ENCODE peak calls at places on chromosomes 1 and 21, in six cellular contexts. One of them, this sample, is unnamed.

GRCh38 chr1:240280560-240281322 is 189.1 kb downstream of the FMN2 start:
- DNase-seq in esophagus squamous epithelium: no peak
- DNase-seq in psoas muscle: no peak
- DNase-seq in SJSA1: no peak
- DNase-seq in stomach: no peak
- DNase-seq in lung: no peak
- DNase-seq in this sample: no peak

GRCh38 chr21:29829514-29830255 is 110.1 kb downstream of the GRIK1 start:
- DNase-seq in lung: no peak
- DNase-seq in esophagus squamous epithelium: no peak
- DNase-seq in SJSA1: no peak
- DNase-seq in psoas muscle: no peak
- DNase-seq in stomach: no peak
- DNase-seq in this sample: no peak

GRCh38 chr1:89927478-89927877 is 67.4 kb upstream of the ZNF326 start:
- DNase-seq in SJSA1: no peak
- DNase-seq in stomach: no peak
- DNase-seq in esophagus squamous epithelium: no peak
- DNase-seq in psoas muscle: no peak
- DNase-seq in lung: no peak
- DNase-seq in this sample: no peak

GRCh38 chr1:181458419-181458818 is 24.9 kb upstream of the CACNA1E start:
- DNase-seq in SJSA1: no peak
- DNase-seq in esophagus squamous epithelium: no peak
- DNase-seq in stomach: no peak
- DNase-seq in lung: no peak
- DNase-seq in psoas muscle: no peak
- DNase-seq in this sample: no peak

GRCh38 chr1:153513023-153513422 is 22.8 kb downstream of the S100A6 start:
- DNase-seq in SJSA1: no peak
- DNase-seq in psoas muscle: no peak
- DNase-seq in lung: no peak
- DNase-seq in stomach: no peak
- DNase-seq in esophagus squamous epithelium: no peak
- DNase-seq in this sample: no peak

GRCh38 chr1:212699839-212700596 is at the start of gene BATF3:
- DNase-seq in SJSA1: peak; percentile 47
- DNase-seq in psoas muscle: peak; percentile 69
- DNase-seq in lung: peak; percentile 48
- DNase-seq in stomach: peak; percentile 37
- DNase-seq in esophagus squamous epithelium: no peak
- DNase-seq in this sample: peak; percentile 66

GRCh38 chr1:64844609-64845008 is 99.7 kb downstream of the RAVER2 start:
- DNase-seq in stomach: no peak
- DNase-seq in SJSA1: no peak
- DNase-seq in esophagus squamous epithelium: no peak
- DNase-seq in lung: no peak
- DNase-seq in psoas muscle: no peak
- DNase-seq in this sample: no peak

GRCh38 chr21:36708512-36709029 is 9.7 kb downstream of the SIM2 start:
- DNase-seq in lung: no peak
- DNase-seq in psoas muscle: no peak
- DNase-seq in esophagus squamous epithelium: no peak
- DNase-seq in SJSA1: no peak
- DNase-seq in stomach: peak; percentile 24
- DNase-seq in this sample: no peak

GRCh38 chr1:229284887-229285286 is 14.0 kb downstream of the RAB4A start:
- DNase-seq in lung: no peak
- DNase-seq in psoas muscle: no peak
- DNase-seq in stomach: no peak
- DNase-seq in esophagus squamous epithelium: no peak
- DNase-seq in SJSA1: no peak
- DNase-seq in this sample: no peak

GRCh38 chr1:7403265-7404045 is 367.6 kb upstream of the VAMP3 start:
- DNase-seq in stomach: peak; percentile 19
- DNase-seq in psoas muscle: no peak
- DNase-seq in SJSA1: no peak
- DNase-seq in esophagus squamous epithelium: no peak
- DNase-seq in lung: peak; percentile 17
- DNase-seq in this sample: no peak

GRCh38 chr1:155981266-155982088 is 3.1 kb upstream of the ARHGEF2 start:
- DNase-seq in SJSA1: no peak
- DNase-seq in esophagus squamous epithelium: no peak
- DNase-seq in lung: peak; percentile 61
- DNase-seq in stomach: no peak
- DNase-seq in psoas muscle: no peak
- DNase-seq in this sample: no peak

GRCh38 chr1:233277637-233278413 is 17.7 kb downstream of the PCNX2 start:
- DNase-seq in stomach: no peak
- DNase-seq in psoas muscle: no peak
- DNase-seq in lung: no peak
- DNase-seq in SJSA1: no peak
- DNase-seq in esophagus squamous epithelium: no peak
- DNase-seq in this sample: no peak

GRCh38 chr21:15144026-15144425 is 79.2 kb upstream of the NRIP1 start:
- DNase-seq in lung: no peak
- DNase-seq in psoas muscle: no peak
- DNase-seq in stomach: no peak
- DNase-seq in SJSA1: no peak
- DNase-seq in esophagus squamous epithelium: no peak
- DNase-seq in this sample: no peak

GRCh38 chr1:156368889-156369684 is at the start of gene RHBG:
- DNase-seq in SJSA1: no peak
- DNase-seq in esophagus squamous epithelium: no peak
- DNase-seq in psoas muscle: no peak
- DNase-seq in lung: peak; percentile 56
- DNase-seq in stomach: peak; percentile 84
- DNase-seq in this sample: peak; percentile 35

DNA sequence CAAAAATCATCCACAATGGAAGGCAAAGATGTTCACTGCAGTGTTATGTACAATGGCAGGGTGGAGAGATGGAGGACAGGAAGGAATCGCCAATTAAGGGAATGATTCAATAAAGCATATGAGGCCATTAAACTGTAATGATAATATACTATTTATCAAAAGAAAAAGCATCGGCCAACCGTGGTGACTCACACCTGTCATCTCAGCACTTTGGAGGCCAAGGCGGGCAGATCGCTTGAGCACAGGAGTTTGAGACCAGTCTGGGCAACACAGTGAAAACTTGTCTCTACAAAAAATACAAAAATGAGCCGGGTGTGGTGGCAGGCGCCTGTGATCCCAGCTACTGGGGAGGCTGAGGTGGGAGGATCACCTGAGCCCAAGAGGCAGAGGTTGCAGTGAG is 89.1 kb downstream of the SSBP3 start:
- DNase-seq in psoas muscle: no peak
- DNase-seq in lung: no peak
- DNase-seq in SJSA1: no peak
- DNase-seq in esophagus squamous epithelium: no peak
- DNase-seq in stomach: no peak
- DNase-seq in this sample: no peak
- H3K27ac ChIP-seq in psoas muscle: no peak overlapping the region
- H3K27ac ChIP-seq in lung: no peak overlapping the region
- H3K27ac ChIP-seq in SJSA1: no peak overlapping the region
- H3K27ac ChIP-seq in esophagus squamous epithelium: no peak overlapping the region
- H3K27ac ChIP-seq in stomach: no peak overlapping the region
- H3K27ac ChIP-seq in this sample: no peak overlapping the region

GRCh38 chr1:115671176-115672062 is 29.6 kb downstream of the VANGL1 start:
- DNase-seq in psoas muscle: no peak
- DNase-seq in stomach: no peak
- DNase-seq in esophagus squamous epithelium: no peak
- DNase-seq in SJSA1: no peak
- DNase-seq in lung: no peak
- DNase-seq in this sample: no peak

GRCh38 chr1:115672224-115673009 is 30.6 kb downstream of the VANGL1 start:
- DNase-seq in esophagus squamous epithelium: no peak
- DNase-seq in lung: no peak
- DNase-seq in SJSA1: no peak
- DNase-seq in stomach: no peak
- DNase-seq in psoas muscle: no peak
- DNase-seq in this sample: no peak

GRCh38 chr1:115669002-115669673 is 27.4 kb downstream of the VANGL1 start:
- DNase-seq in SJSA1: peak; percentile 42
- DNase-seq in esophagus squamous epithelium: no peak
- DNase-seq in stomach: no peak
- DNase-seq in lung: no peak
- DNase-seq in psoas muscle: no peak
- DNase-seq in this sample: no peak

GRCh38 chr1:115669886-115670285 is 28.1 kb downstream of the VANGL1 start:
- DNase-seq in stomach: no peak
- DNase-seq in SJSA1: no peak
- DNase-seq in lung: no peak
- DNase-seq in esophagus squamous epithelium: no peak
- DNase-seq in psoas muscle: no peak
- DNase-seq in this sample: no peak

DNA sequence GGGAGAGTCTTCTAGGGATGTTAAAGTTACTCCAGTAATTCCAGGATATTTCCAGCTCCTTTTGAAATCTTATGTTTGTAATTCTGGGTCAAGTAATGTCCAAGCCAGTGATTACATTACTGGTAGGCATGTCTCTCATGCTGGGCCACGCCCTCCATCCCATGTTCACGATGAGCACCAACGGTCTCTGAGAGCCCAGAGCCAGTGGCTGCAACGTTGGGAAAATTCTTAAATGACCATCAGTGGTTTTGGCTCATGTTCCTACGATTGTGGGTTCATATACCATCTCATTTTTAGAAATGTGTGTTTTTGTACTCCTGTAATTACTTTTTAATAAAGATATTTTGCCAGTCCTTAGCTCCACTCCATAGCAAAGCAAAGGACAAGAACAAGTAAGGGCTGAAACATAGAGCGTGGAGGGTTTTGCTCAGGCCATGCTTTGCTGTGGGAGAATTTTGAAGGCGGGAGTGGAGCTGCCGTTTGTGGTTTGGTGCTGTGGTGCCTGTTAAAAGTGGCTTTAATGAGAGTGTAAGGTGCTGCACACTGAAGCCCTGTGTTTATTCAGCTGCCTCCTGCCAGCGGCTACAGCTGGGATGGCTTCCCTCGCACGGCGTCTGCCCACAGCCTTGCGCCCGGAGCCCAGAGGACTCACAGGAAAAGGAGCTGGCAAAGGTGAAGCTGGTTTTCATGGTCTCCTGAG is 28.9 kb downstream of the VANGL1 start:
- DNase-seq in stomach: no peak
- DNase-seq in esophagus squamous epithelium: no peak
- DNase-seq in psoas muscle: no peak
- DNase-seq in lung: no peak
- DNase-seq in SJSA1: no peak
- DNase-seq in this sample: no peak
- H3K27ac ChIP-seq in stomach: peak overlapping the region; percentile 31
- H3K27ac ChIP-seq in esophagus squamous epithelium: peak overlapping the region; percentile 71
- H3K27ac ChIP-seq in psoas muscle: no peak overlapping the region
- H3K27ac ChIP-seq in lung: no peak overlapping the region
- H3K27ac ChIP-seq in SJSA1: no peak overlapping the region
- H3K27ac ChIP-seq in this sample: no peak overlapping the region

GRCh38 chr1:42841440-42842147 is 4.8 kb upstream of the ZNF691 start:
- DNase-seq in lung: no peak
- DNase-seq in psoas muscle: no peak
- DNase-seq in esophagus squamous epithelium: no peak
- DNase-seq in SJSA1: no peak
- DNase-seq in stomach: no peak
- DNase-seq in this sample: no peak

GRCh38 chr1:42841010-42841409 is 5.4 kb upstream of the ZNF691 start:
- DNase-seq in psoas muscle: no peak
- DNase-seq in esophagus squamous epithelium: no peak
- DNase-seq in stomach: no peak
- DNase-seq in lung: no peak
- DNase-seq in SJSA1: no peak
- DNase-seq in this sample: no peak

GRCh38 chr1:42837742-42838141 is 8.7 kb upstream of the ZNF691 start:
- DNase-seq in stomach: no peak
- DNase-seq in lung: no peak
- DNase-seq in SJSA1: no peak
- DNase-seq in psoas muscle: no peak
- DNase-seq in esophagus squamous epithelium: no peak
- DNase-seq in this sample: no peak

GRCh38 chr1:42835422-42835821 is 11.0 kb upstream of the ZNF691 start:
- DNase-seq in esophagus squamous epithelium: no peak
- DNase-seq in lung: no peak
- DNase-seq in psoas muscle: no peak
- DNase-seq in SJSA1: no peak
- DNase-seq in stomach: no peak
- DNase-seq in this sample: no peak

DNA sequence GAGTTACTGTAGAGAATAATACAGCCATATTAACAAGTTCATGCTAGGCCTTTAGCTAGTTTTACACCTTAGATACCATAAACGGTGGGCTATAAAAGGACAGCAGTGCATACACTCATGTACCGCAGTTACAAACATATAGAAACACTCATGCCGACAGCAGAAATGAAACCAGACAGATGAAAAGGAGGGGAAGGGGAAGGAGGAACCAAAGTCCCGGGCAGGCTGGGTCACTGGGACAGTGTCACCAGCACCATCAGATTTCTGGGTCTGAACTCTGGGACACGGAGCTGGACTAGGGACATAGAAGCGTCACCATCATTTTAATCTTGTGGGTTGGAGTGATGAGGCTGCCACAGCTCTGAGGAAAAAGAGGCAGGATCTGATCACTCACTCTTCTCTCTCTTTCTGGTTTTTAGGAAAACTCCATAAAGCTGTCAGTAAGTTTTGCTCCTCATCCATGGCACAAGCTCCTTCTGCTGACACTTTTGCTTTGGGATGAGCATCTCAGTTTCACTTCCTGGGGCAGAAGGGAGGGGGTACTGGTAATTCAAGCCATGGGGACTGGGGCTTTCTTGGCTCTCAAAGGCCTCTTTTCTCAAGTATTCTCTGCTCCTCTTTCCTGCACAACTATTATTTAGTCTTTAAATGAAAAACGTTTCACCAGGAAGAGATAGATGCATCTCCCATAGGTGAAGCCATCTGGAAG is 7.8 kb upstream of the ZNF691 start:
- DNase-seq in lung: no peak
- DNase-seq in stomach: no peak
- DNase-seq in SJSA1: no peak
- DNase-seq in psoas muscle: no peak
- DNase-seq in esophagus squamous epithelium: no peak
- DNase-seq in this sample: no peak
- H3K27ac ChIP-seq in lung: no peak overlapping the region
- H3K27ac ChIP-seq in stomach: no peak overlapping the region
- H3K27ac ChIP-seq in SJSA1: no peak overlapping the region
- H3K27ac ChIP-seq in psoas muscle: no peak overlapping the region
- H3K27ac ChIP-seq in esophagus squamous epithelium: no peak overlapping the region
- H3K27ac ChIP-seq in this sample: no peak overlapping the region

DNA sequence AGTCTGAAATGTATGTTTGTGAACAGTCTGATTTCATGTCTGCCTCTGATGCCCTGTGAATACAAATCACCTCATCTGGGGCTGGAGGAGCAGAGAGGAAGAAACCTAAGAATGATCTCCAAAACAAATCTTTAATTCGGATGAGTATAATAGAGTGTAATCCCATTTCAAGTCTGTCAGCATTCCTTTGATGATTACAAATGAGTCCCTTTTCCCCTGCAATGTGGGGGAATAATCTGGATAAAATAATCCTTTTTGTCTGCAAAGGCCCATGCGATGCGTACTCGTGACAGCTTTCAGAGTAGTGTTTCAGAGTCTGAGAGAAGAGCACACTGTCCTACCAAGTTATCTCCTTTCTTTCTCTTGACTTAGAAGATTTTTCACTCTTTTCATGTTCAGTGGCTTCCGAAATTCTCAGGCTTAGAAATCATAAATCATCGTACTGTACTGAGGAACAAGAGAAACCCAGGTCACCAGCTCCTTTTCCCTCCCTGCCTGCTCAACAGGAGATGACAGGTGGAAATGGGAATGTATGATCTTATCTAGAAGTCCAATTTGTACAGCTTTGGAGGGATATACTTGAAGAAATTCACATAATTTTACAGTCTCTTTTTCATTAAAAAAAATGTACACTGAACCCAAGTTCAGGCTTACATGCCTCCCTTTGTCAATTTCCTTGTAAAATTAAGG is 11.5 kb downstream of the EVA1C start:
- DNase-seq in lung: no peak
- DNase-seq in stomach: no peak
- DNase-seq in psoas muscle: no peak
- DNase-seq in esophagus squamous epithelium: no peak
- DNase-seq in SJSA1: no peak
- DNase-seq in this sample: no peak
- H3K27ac ChIP-seq in lung: no peak overlapping the region
- H3K27ac ChIP-seq in stomach: no peak overlapping the region
- H3K27ac ChIP-seq in psoas muscle: no peak overlapping the region
- H3K27ac ChIP-seq in esophagus squamous epithelium: no peak overlapping the region
- H3K27ac ChIP-seq in SJSA1: peak overlapping the region; percentile 18
- H3K27ac ChIP-seq in this sample: no peak overlapping the region